ENCODE peak calls at places on chromosomes 16 and 17, in eight cellular contexts. One of them, this sample, is unnamed.

GRCh38 chr16:85452364-85453178 is 160.6 kb upstream of the GSE1 start:
- DNase-seq in caudate nucleus: no peak
- DNase-seq in midbrain: no peak
- DNase-seq in activated B cell treated with CpG ODN at 0.5 μM for 24 hours: no peak
- DNase-seq in B cell: no peak
- DNase-seq in NCI-H510A: no peak
- DNase-seq in substantia nigra: no peak
- DNase-seq in osteocyte: no peak
- DNase-seq in this sample: no peak

GRCh38 chr16:81567987-81568748 is 123.6 kb downstream of the CMIP start:
- DNase-seq in substantia nigra: no peak
- DNase-seq in midbrain: no peak
- DNase-seq in NCI-H510A: no peak
- DNase-seq in activated B cell treated with CpG ODN at 0.5 μM for 24 hours: no peak
- DNase-seq in osteocyte: peak
- DNase-seq in B cell: no peak
- DNase-seq in caudate nucleus: no peak
- DNase-seq in this sample: no peak

GRCh38 chr17:51398128-51398525 is 137.8 kb downstream of the UTP18 start:
- DNase-seq in substantia nigra: no peak
- DNase-seq in caudate nucleus: no peak
- DNase-seq in B cell: no peak
- DNase-seq in activated B cell treated with CpG ODN at 0.5 μM for 24 hours: no peak
- DNase-seq in osteocyte: no peak
- DNase-seq in NCI-H510A: no peak
- DNase-seq in midbrain: no peak
- DNase-seq in this sample: no peak

GRCh38 chr17:43085489-43085888 is 39.7 kb downstream of the BRCA1 start:
- DNase-seq in B cell: no peak
- DNase-seq in osteocyte: no peak
- DNase-seq in NCI-H510A: no peak
- DNase-seq in substantia nigra: no peak
- DNase-seq in activated B cell treated with CpG ODN at 0.5 μM for 24 hours: no peak
- DNase-seq in midbrain: no peak
- DNase-seq in caudate nucleus: no peak
- DNase-seq in this sample: no peak

GRCh38 chr17:53640808-53641207 is 181.9 kb upstream of the KIF2B start:
- DNase-seq in osteocyte: no peak
- DNase-seq in midbrain: no peak
- DNase-seq in NCI-H510A: no peak
- DNase-seq in substantia nigra: no peak
- DNase-seq in B cell: no peak
- DNase-seq in caudate nucleus: no peak
- DNase-seq in activated B cell treated with CpG ODN at 0.5 μM for 24 hours: no peak
- DNase-seq in this sample: no peak

GRCh38 chr17:63961355-63962207 is 11.1 kb downstream of the SCN4A start:
- DNase-seq in B cell: no peak
- DNase-seq in activated B cell treated with CpG ODN at 0.5 μM for 24 hours: no peak
- DNase-seq in caudate nucleus: no peak
- DNase-seq in substantia nigra: no peak
- DNase-seq in NCI-H510A: no peak
- DNase-seq in osteocyte: no peak
- DNase-seq in midbrain: no peak
- DNase-seq in this sample: no peak

GRCh38 chr16:50900391-50900942 is 158.6 kb downstream of the CYLD start:
- DNase-seq in midbrain: no peak
- DNase-seq in caudate nucleus: no peak
- DNase-seq in osteocyte: no peak
- DNase-seq in NCI-H510A: no peak
- DNase-seq in substantia nigra: no peak
- DNase-seq in activated B cell treated with CpG ODN at 0.5 μM for 24 hours: no peak
- DNase-seq in B cell: no peak
- DNase-seq in this sample: no peak

GRCh38 chr17:76360461-76360860 is 6.7 kb upstream of the PRPSAP1 start:
- DNase-seq in osteocyte: no peak
- DNase-seq in substantia nigra: no peak
- DNase-seq in caudate nucleus: no peak
- DNase-seq in activated B cell treated with CpG ODN at 0.5 μM for 24 hours: no peak
- DNase-seq in midbrain: no peak
- DNase-seq in NCI-H510A: no peak
- DNase-seq in B cell: no peak
- DNase-seq in this sample: no peak

GRCh38 chr17:15999974-16000827 is 577 bp downstream of the TTC19 start:
- DNase-seq in osteocyte: no peak
- DNase-seq in NCI-H510A: peak
- DNase-seq in caudate nucleus: no peak
- DNase-seq in midbrain: no peak
- DNase-seq in activated B cell treated with CpG ODN at 0.5 μM for 24 hours: no peak
- DNase-seq in substantia nigra: peak
- DNase-seq in B cell: peak
- DNase-seq in this sample: no peak

GRCh38 chr17:68441064-68441770 is 16.1 kb downstream of the WIPI1 start:
- DNase-seq in B cell: no peak
- DNase-seq in NCI-H510A: no peak
- DNase-seq in caudate nucleus: no peak
- DNase-seq in osteocyte: no peak
- DNase-seq in substantia nigra: no peak
- DNase-seq in activated B cell treated with CpG ODN at 0.5 μM for 24 hours: no peak
- DNase-seq in midbrain: no peak
- DNase-seq in this sample: no peak

GRCh38 chr16:63816304-63816703 is 1305.6 kb downstream of the CDH11 start:
- DNase-seq in caudate nucleus: no peak
- DNase-seq in midbrain: no peak
- DNase-seq in activated B cell treated with CpG ODN at 0.5 μM for 24 hours: no peak
- DNase-seq in osteocyte: no peak
- DNase-seq in B cell: no peak
- DNase-seq in substantia nigra: no peak
- DNase-seq in NCI-H510A: no peak
- DNase-seq in this sample: no peak

GRCh38 chr17:8995711-8996110 is 25.6 kb upstream of the NTN1 start:
- DNase-seq in caudate nucleus: no peak
- DNase-seq in activated B cell treated with CpG ODN at 0.5 μM for 24 hours: no peak
- DNase-seq in midbrain: no peak
- DNase-seq in osteocyte: no peak
- DNase-seq in B cell: no peak
- DNase-seq in substantia nigra: no peak
- DNase-seq in NCI-H510A: no peak
- DNase-seq in this sample: no peak

This sample was measured in hypothalamus.